ENCODE peak calls at places on chromosomes 1 and 21, in five cellular contexts. One of them, this sample, is unnamed.

GRCh38 chr21:46402421-46402820 is 56.3 kb upstream of the DIP2A start:
- DNase-seq in AML-193: no peak
- DNase-seq in NCI-H1930: no peak
- DNase-seq in left ventricle myocardium inferior: no peak
- DNase-seq in GM20000: no peak
- DNase-seq in this sample: no peak

GRCh38 chr21:45108808-45109800 is 34.7 kb downstream of the ADARB1 start:
- DNase-seq in GM20000: no peak
- DNase-seq in AML-193: no peak
- DNase-seq in NCI-H1930: no peak
- DNase-seq in left ventricle myocardium inferior: no peak
- DNase-seq in this sample: no peak

GRCh38 chr21:45294509-45295291 is 7.0 kb upstream of the POFUT2 start:
- DNase-seq in NCI-H1930: no peak
- DNase-seq in GM20000: no peak
- DNase-seq in left ventricle myocardium inferior: peak; percentile 89
- DNase-seq in AML-193: no peak
- DNase-seq in this sample: peak; percentile 91

GRCh38 chr1:98949606-98950005 is 55.1 kb downstream of the PLPPR5 start:
- DNase-seq in NCI-H1930: no peak
- DNase-seq in AML-193: no peak
- DNase-seq in left ventricle myocardium inferior: no peak
- DNase-seq in GM20000: no peak
- DNase-seq in this sample: no peak

GRCh38 chr21:30340714-30341573 is 3.5 kb upstream of the KRTAP27-1 start:
- DNase-seq in NCI-H1930: no peak
- DNase-seq in GM20000: peak; percentile 4
- DNase-seq in left ventricle myocardium inferior: no peak
- DNase-seq in AML-193: peak; percentile 2
- DNase-seq in this sample: peak; percentile 77

GRCh38 chr1:161119379-161120061 is 1.6 kb downstream of the NIT1 start:
- DNase-seq in NCI-H1930: no peak
- DNase-seq in GM20000: peak; percentile 78
- DNase-seq in AML-193: peak; percentile 54
- DNase-seq in left ventricle myocardium inferior: no peak
- DNase-seq in this sample: no peak

GRCh38 chr1:61388586-61388985 is 306.2 kb downstream of the NFIA start:
- DNase-seq in AML-193: no peak
- DNase-seq in GM20000: no peak
- DNase-seq in NCI-H1930: no peak
- DNase-seq in left ventricle myocardium inferior: no peak
- DNase-seq in this sample: no peak

GRCh38 chr21:44898011-44898493 is 22.6 kb downstream of the ITGB2 start:
- DNase-seq in AML-193: no peak
- DNase-seq in NCI-H1930: no peak
- DNase-seq in left ventricle myocardium inferior: no peak
- DNase-seq in GM20000: no peak
- DNase-seq in this sample: no peak

GRCh38 chr1:37177230-37177864 is 143.0 kb upstream of the GRIK3 start:
- DNase-seq in AML-193: peak; percentile 53
- DNase-seq in GM20000: peak; percentile 18
- DNase-seq in left ventricle myocardium inferior: no peak
- DNase-seq in NCI-H1930: no peak
- DNase-seq in this sample: peak; percentile 65

GRCh38 chr21:45226540-45227326 is 61.0 kb downstream of the POFUT2 start:
- DNase-seq in left ventricle myocardium inferior: no peak
- DNase-seq in AML-193: no peak
- DNase-seq in NCI-H1930: no peak
- DNase-seq in GM20000: no peak
- DNase-seq in this sample: no peak

GRCh38 chr1:96865731-96866684 is 144.4 kb downstream of the PTBP2 start:
- DNase-seq in left ventricle myocardium inferior: no peak
- DNase-seq in AML-193: no peak
- DNase-seq in GM20000: no peak
- DNase-seq in NCI-H1930: no peak
- DNase-seq in this sample: no peak

GRCh38 chr1:204478166-204478899 is 16.3 kb downstream of the PIK3C2B start:
- DNase-seq in NCI-H1930: no peak
- DNase-seq in GM20000: no peak
- DNase-seq in left ventricle myocardium inferior: no peak
- DNase-seq in AML-193: no peak
- DNase-seq in this sample: no peak

This sample was measured in testis.